ENCODE peak calls at places on chromosomes 2 and 18, in ten cellular contexts. C is esophagus squamous epithelium, U is transverse colon, D is MM.1S, O is fibroblast of villous mesenchyme, M is heart right ventricle, R is left ventricle myocardium inferior, T is K562, Y is kidney, I is fibroblast of the aortic adventitia. K is an unnamed sample.

GRCh38 chr2:189362283-189362682 is 79.0 kb upstream of the WDR75 start:
- DNase-seq in I (no peak), R (no peak), O (no peak), Y (no peak), C (no peak), M (no peak), T (no peak), U (no peak), D (no peak), K (no peak)

GRCh38 chr2:160010361-160011145 is 51.9 kb downstream of the PLA2R1 start:
- DNase-seq in T (no peak), M (no peak), O (peak), D (no peak), Y (no peak), U (no peak), C (no peak), R (no peak), I (no peak), K (peak)

GRCh38 chr2:178195390-178196166 is 1.3 kb downstream of the OSBPL6 start:
- DNase-seq in I (no peak), R (no peak), D (no peak), Y (no peak), C (no peak), U (no peak), T (no peak), M (no peak), O (no peak), K (no peak)

GRCh38 chr2:67846341-67847070 is 216.3 kb downstream of the C1D start:
- DNase-seq in C (no peak), U (peak), M (peak), R (peak), O (peak), T (peak), I (peak), D (peak), Y (peak), K (peak)

GRCh38 chr2:162069200-162069910 is 4.7 kb downstream of the DPP4 start:
- DNase-seq in R (no peak), T (no peak), C (no peak), O (peak), U (no peak), D (no peak), Y (no peak), I (no peak), M (no peak), K (no peak)

GRCh38 chr2:238114331-238114841 is 14.2 kb downstream of the ESPNL start:
- DNase-seq in R (peak), T (no peak), O (no peak), Y (peak), D (no peak), M (no peak), I (no peak), U (no peak), C (no peak), K (no peak)

GRCh38 chr18:2994603-2995432 is 18.1 kb downstream of the LPIN2 start:
- DNase-seq in I (no peak), O (no peak), D (peak), T (peak), Y (no peak), R (no peak), C (peak), U (peak), M (no peak), K (peak)

GRCh38 chr2:224749136-224749535 is 33.0 kb upstream of the CCDC195 start:
- DNase-seq in C (no peak), O (peak), I (peak), D (no peak), M (no peak), T (no peak), R (no peak), U (no peak), Y (no peak), K (no peak)

GRCh38 chr2:54457326-54458023 is 1.3 kb downstream of the SPTBN1 start:
- DNase-seq in O (no peak), C (no peak), D (peak), Y (peak), M (no peak), I (peak), T (no peak), R (peak), U (no peak), K (no peak)

GRCh38 chr2:191321861-191322662 is 76.9 kb downstream of the MYO1B start:
- DNase-seq in C (no peak), T (no peak), R (no peak), O (peak), U (no peak), D (peak), Y (no peak), M (peak), I (peak), K (peak)

GRCh38 chr2:239465017-239466001 is 64.5 kb upstream of the HDAC4 start:
- DNase-seq in T (no peak), I (no peak), M (peak), Y (peak), D (no peak), R (peak), C (peak), O (no peak), U (peak), K (peak)

GRCh38 chr2:188327518-188328205 is 36.0 kb downstream of the GULP1 start:
- DNase-seq in D (no peak), C (no peak), R (no peak), M (no peak), Y (no peak), U (no peak), T (no peak), I (no peak), O (no peak), K (peak)

GRCh38 chr2:127217470-127218325 is 2.4 kb downstream of the CYP27C1 start:
- DNase-seq in Y (peak), O (no peak), M (no peak), U (no peak), I (no peak), C (no peak), D (no peak), R (no peak), T (no peak), K (no peak)

GRCh38 chr2:207478572-207478971 is 51.2 kb upstream of the CREB1 start:
- DNase-seq in M (no peak), I (no peak), D (no peak), Y (no peak), T (no peak), O (no peak), U (no peak), R (no peak), C (no peak), K (peak)

GRCh38 chr2:121541495-121541894 is 10.8 kb downstream of the RNU4ATAC start:
- DNase-seq in I (no peak), O (no peak), R (no peak), M (no peak), T (no peak), Y (no peak), U (no peak), D (no peak), C (no peak), K (no peak)

GRCh38 chr2:183105402-183106134 is 18.7 kb upstream of the NUP35 start:
- DNase-seq in D (no peak), I (peak), M (no peak), R (no peak), C (no peak), T (no peak), U (no peak), O (peak), Y (no peak), K (peak)

GRCh38 chr2:136375017-136375901 is 257.3 kb upstream of the CXCR4 start:
- DNase-seq in T (no peak), U (no peak), M (no peak), C (no peak), Y (no peak), O (no peak), D (no peak), R (no peak), I (no peak), K (no peak)

GRCh38 chr18:21393986-21394385 is 152.0 kb downstream of the GREB1L start:
- DNase-seq in I (peak), D (no peak), M (peak), R (peak), U (no peak), Y (no peak), T (no peak), O (no peak), C (no peak), K (no peak)

GRCh38 chr18:76459687-76460350 is 35.2 kb downstream of the ZNF516 start:
- DNase-seq in I (peak), R (no peak), D (no peak), M (no peak), T (no peak), C (no peak), U (no peak), O (peak), Y (no peak), K (peak)

GRCh38 chr2:115083216-115083615 is 640.8 kb downstream of the DPP10 start:
- DNase-seq in T (no peak), I (no peak), Y (no peak), M (no peak), D (no peak), U (no peak), O (no peak), R (no peak), C (no peak), K (no peak)

GRCh38 chr2:63053889-63054725 is 3.5 kb downstream of the OTX1 start:
- DNase-seq in Y (peak), O (no peak), D (no peak), T (no peak), R (no peak), C (no peak), M (no peak), U (peak), I (no peak), K (no peak)

GRCh38 chr2:185734658-185735057 is 3.9 kb upstream of the FSIP2 start:
- DNase-seq in C (no peak), U (no peak), I (no peak), Y (no peak), T (no peak), O (no peak), M (no peak), D (no peak), R (no peak), K (no peak)

GRCh38 chr2:215435261-215435808 is 533 bp downstream of the FN1 start:
- DNase-seq in M (no peak), Y (peak), T (peak), O (peak), R (peak), U (peak), D (no peak), I (peak), C (no peak), K (no peak)

GRCh38 chr2:20052229-20052871 is 922 bp upstream of the LAPTM4A start:
- DNase-seq in D (no peak), R (no peak), T (no peak), C (no peak), I (no peak), Y (no peak), M (no peak), O (peak), U (no peak), K (peak)

DNA sequence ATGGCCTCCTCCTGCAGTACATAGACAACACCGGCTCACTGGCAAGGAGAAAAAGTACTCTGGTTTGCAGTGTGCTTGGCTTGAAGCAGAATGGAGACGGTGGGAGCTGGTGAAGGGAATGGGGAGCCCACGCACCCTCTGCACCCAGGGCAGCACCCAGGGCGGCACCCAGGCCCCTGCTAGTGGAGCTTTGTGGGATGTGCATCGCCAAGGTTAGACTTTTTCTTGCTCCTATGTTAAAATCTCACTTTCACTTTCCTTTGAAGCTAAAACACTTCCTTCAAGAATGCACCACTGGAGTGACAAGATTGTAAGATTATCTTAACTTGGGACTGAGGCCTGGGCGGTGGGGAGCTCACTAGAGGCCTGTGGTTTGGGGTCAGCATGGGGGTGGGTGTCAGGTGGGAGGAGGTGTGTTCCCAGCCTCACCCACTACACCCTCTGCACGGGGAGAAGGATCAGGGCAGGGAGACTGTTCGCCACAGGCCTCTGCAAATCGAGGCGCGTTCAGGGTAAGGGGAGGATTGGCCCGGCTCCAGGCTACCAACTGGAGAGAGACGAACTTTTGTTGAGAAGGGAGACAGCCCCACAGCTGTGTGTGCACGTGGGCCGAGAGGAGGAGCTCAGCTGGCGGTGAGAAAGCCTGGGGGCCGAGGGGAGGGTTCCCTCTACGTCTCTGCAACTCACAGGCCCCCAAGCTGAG is 147.5 kb downstream of the KLHL29 start:
- DNase-seq in I (no peak), C (no peak), Y (no peak), T (no peak), R (no peak), U (no peak), D (no peak), M (no peak), O (no peak), K (no peak)
- H3K4me3 ChIP-seq in I (no peak), C (no peak), Y (no peak), T (no peak), R (no peak), U (no peak), D (no peak), M (peak), O (no peak), K (no peak)

GRCh38 chr2:55617160-55618024 is at the start of gene PPP4R3B:
- DNase-seq in R (peak), O (peak), U (peak), D (peak), I (peak), T (peak), Y (peak), M (peak), C (peak), K (peak)
- TF ChIP-seq CTCF in R (peak), O (peak), U (peak), D (peak), I (peak), T (peak), Y (peak), M (peak), C (peak), K (peak)

DNA sequence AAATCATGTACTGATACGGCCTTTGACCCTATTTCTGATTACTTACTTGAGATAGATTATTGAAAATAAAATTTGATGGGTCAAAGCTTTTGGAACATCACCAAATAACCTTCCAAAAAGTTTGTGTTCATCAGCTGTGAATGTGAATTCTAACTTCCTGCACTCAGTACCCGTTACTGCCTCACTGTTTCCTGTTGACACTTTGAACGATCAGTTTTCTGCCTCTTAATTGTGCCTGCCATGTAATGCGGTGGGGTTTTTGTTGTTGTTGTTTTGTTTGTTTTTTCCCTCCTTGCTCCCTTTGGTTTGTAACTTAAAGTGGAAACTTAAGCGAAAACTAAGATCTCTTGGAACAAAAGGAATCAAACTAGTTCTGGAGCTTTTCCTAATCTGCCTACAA is 18.9 kb downstream of the ATG16L1 start:
- DNase-seq in M (no peak), T (no peak), C (no peak), U (no peak), Y (no peak), D (no peak), I (no peak), O (no peak), R (no peak), K (no peak)
- H3K4me3 ChIP-seq in M (no peak), T (no peak), C (no peak), U (no peak), Y (no peak), D (no peak), I (no peak), O (no peak), R (no peak), K (no peak)

DNA sequence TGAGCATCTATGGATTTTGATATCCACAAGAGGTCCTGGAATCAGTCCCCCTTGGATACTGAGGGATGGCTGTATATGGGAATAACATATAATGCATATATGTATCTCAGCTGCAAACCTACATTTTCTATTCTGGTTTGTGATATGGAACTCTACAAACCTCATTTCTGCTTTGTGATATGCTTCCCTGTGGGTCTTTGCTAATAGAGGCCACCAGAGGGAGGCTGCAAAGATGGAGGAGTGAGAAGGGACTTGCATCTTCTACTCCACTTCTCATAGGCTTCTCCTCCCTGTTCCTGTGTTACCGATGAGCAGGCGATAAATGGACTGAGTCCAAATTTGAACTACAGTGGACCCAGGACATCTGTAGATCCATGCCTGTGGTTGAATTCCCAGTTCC is 37.8 kb downstream of the ARID5A start:
- DNase-seq in I (no peak), O (peak), T (peak), R (no peak), D (no peak), U (no peak), M (no peak), C (no peak), Y (no peak), K (no peak)
- TF ChIP-seq CTCF in I (peak), O (peak), T (peak), R (no peak), D (no peak), U (no peak), M (no peak), C (no peak), Y (no peak), K (no peak)

K was measured in AG10803.